ENCODE peak calls at places on chromosome 16, in five cellular contexts. X, K, H, Q and Z are unnamed samples.
A peak's percentile ranks its signal among the peaks of the same experiment; 100 is the strongest.

GRCh38 chr16:78230832-78231231 is 131.4 kb downstream of the WWOX start:
- DNase-seq in X (peak; percentile 42), K (no peak), H (no peak), Q (no peak), Z (no peak)

GRCh38 chr16:16956376-16956775 is 514.4 kb downstream of the XYLT1 start:
- DNase-seq in X (no peak), K (no peak), H (no peak), Q (no peak), Z (no peak)

GRCh38 chr16:15526731-15527130 is 92.3 kb downstream of the BMERB1 start:
- DNase-seq in X (no peak), K (no peak), H (no peak), Q (no peak), Z (no peak)

GRCh38 chr16:83994087-83994486 is 26.0 kb downstream of the NECAB2 start:
- DNase-seq in X (peak; percentile 94), K (peak; percentile 36), H (no peak), Q (no peak), Z (no peak)

GRCh38 chr16:4389051-4389955 is 17.7 kb downstream of the VASN start:
- DNase-seq in X (peak; percentile 86), K (no peak), H (no peak), Q (no peak), Z (peak; percentile 25)

GRCh38 chr16:84442416-84443145 is 61.9 kb downstream of the MEAK7 start:
- DNase-seq in X (no peak), K (peak; percentile 64), H (no peak), Q (no peak), Z (no peak)

GRCh38 chr16:28543072-28543471 is 4.3 kb upstream of the NUPR1 start:
- DNase-seq in X (no peak), K (no peak), H (no peak), Q (peak; percentile 55), Z (no peak)

GRCh38 chr16:56558024-56558747 is 6.7 kb upstream of the MT4 start:
- DNase-seq in X (peak; percentile 91), K (no peak), H (no peak), Q (no peak), Z (no peak)

GRCh38 chr16:59612094-59612493 is 878.0 kb upstream of the GOT2 start:
- DNase-seq in X (no peak), K (no peak), H (no peak), Q (no peak), Z (no peak)

GRCh38 chr16:963913-964695 is 6.7 kb downstream of the LMF1 start:
- DNase-seq in X (peak; percentile 93), K (no peak), H (no peak), Q (no peak), Z (no peak)

GRCh38 chr16:88764080-88764479 is 20.9 kb downstream of the PIEZO1 start:
- DNase-seq in X (no peak), K (no peak), H (no peak), Q (no peak), Z (no peak)

GRCh38 chr16:89615596-89616090 is 2.2 kb downstream of the DPEP1 start:
- DNase-seq in X (peak; percentile 95), K (no peak), H (no peak), Q (peak; percentile 75), Z (peak; percentile 68)

GRCh38 chr16:15466886-15467781 is 32.7 kb downstream of the BMERB1 start:
- DNase-seq in X (no peak), K (no peak), H (no peak), Q (peak; percentile 62), Z (no peak)

GRCh38 chr16:68066763-68067162 is 18.4 kb upstream of the NFATC3 start:
- DNase-seq in X (no peak), K (no peak), H (no peak), Q (no peak), Z (no peak)

GRCh38 chr16:85371948-85372347 is 241.2 kb upstream of the GSE1 start:
- DNase-seq in X (no peak), K (no peak), H (no peak), Q (no peak), Z (no peak)

DNA sequence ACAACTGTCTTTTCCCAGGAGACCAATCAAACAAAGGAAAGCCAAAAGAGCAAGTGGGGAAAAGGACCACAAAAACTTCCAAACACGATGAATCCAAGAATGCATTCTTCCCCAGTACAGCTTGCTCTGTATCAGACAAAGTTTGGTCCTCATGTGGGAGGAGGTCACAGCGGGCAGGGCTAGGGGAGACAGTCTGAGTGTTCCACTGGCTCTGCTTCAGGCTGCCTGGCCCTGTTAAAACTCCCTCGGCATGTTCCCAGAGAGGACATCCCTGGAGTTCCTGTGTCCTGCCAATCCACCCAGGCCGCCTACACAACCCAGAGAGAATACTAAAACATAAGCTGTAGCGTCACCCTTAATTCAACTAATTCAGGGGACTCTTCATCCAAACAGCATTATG is 415.1 kb upstream of the DYNLRB2 start:
- DNase-seq in X (peak; percentile 13), K (no peak), H (no peak), Q (no peak), Z (no peak)
- H3K4me2 ChIP-seq in X (no peak overlapping the region), K (no peak overlapping the region), H (no peak overlapping the region), Q (no peak overlapping the region), Z (no peak overlapping the region)

GRCh38 chr16:12901204-12901596 is 198 bp upstream of the SHISA9 start:
- DNase-seq in X (peak; percentile 56), K (peak; percentile 95), H (no peak), Q (no peak), Z (peak; percentile 93)

GRCh38 chr16:12904041-12904671 is 2.8 kb downstream of the SHISA9 start:
- DNase-seq in X (no peak), K (peak; percentile 31), H (no peak), Q (no peak), Z (peak; percentile 68)

GRCh38 chr16:12901597-12902436 is at the start of gene SHISA9:
- DNase-seq in X (peak; percentile 72), K (peak; percentile 42), H (no peak), Q (no peak), Z (peak; percentile 48)

GRCh38 chr16:12903325-12904040 is 2.1 kb downstream of the SHISA9 start:
- DNase-seq in X (no peak), K (peak; percentile 53), H (no peak), Q (no peak), Z (peak; percentile 69)

DNA sequence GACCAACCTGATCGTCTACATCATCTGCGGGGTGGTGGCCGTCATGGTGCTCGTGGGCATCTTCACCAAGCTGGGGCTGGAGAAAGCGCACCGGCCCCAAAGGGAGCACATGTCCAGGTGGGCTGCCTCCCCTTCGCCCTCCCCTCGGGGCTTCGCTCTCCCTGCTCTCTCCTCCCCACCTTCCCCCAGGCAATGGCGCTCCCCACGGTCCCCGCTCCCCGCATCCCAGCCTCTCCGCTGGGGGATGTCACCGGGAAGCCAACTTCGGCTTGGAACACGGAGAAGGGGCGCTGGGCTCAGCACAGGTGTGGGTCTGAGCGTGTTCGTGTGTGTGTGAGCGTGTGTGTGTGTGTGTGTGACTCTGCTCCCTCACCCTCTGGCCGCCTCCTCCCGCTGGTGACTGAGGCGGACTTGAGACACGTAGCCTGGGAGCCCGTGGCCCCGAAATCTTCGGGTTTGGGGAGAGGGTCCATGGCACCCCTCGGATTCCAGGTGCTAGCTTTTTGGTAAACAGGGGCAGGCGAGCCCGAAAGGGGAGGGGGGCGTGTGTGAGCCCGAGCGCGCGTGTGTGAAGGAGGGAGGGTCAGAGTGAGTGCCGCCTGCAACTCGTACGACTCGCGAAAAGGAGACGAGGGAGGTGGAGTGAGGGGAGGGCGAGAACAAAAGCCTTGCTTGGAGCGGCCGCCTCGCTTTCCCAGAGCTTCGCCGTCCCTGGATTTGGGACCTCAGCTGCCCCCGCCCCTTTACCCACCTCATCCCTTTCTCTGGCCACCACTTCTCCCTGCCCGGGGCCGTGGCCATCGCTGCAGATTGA is 1.3 kb downstream of the SHISA9 start:
- DNase-seq in X (no peak), K (peak; percentile 83), H (no peak), Q (no peak), Z (peak; percentile 85)
- H3K4me2 ChIP-seq in X (no peak overlapping the region), K (peak overlapping the region; percentile 88), H (peak overlapping the region; percentile 95), Q (no peak overlapping the region), Z (peak overlapping the region; percentile 97)

GRCh38 chr16:81035398-81035974 is at the start of gene ATMIN:
- DNase-seq in X (peak; percentile 100), K (peak; percentile 94), H (peak; percentile 80), Q (peak; percentile 96), Z (peak; percentile 94)
- H3K4me2 ChIP-seq in X (peak within 1 kb of the TSS; percentile 96), K (peak within 1 kb of the TSS; percentile 77), H (peak within 1 kb of the TSS; percentile 90), Q (peak within 1 kb of the TSS; percentile 89), Z (peak within 1 kb of the TSS; percentile 100)

DNA sequence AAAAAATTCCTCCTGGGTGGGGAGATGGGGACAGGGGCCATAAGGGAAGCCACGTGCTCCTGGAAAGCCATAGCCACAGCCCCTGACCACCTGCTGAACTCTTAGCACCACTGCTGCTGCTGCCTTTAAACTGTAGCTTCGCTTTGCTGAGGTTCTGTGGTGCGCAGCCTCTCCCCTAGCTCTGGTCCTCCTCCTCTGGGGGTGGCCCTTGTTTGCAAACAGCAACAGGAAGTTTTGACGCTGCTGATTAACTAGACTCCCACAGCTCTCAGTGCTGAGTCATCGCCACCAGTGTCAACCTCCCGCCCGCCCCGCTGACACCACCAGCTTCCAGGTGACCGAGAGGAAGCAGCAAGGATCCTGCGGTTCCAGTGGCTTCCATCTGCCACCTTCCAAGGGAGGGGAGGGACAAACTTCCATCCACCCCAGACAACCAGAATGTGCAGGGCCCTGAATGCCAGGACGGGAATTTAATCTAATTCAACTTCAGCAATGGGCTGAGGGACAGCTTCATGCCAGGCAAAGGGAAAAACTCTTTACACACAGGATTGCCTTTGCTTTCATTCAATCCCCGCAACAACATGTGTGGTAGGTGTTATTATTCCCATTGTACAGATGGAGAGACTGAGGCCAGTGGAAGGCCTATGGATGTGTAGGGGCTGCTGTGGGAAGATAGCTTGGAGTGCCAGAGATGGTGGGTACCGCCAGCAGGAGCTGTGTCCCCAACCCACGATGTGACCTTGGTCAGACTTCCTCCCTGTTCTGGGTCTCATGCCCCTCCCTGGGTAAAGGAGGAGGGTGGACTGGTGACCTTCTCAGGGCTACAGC is 8.1 kb upstream of the KIFC3 start:
- DNase-seq in X (no peak), K (peak; percentile 98), H (no peak), Q (no peak), Z (peak; percentile 67)
- H3K4me2 ChIP-seq in X (peak overlapping the region; percentile 57), K (no peak overlapping the region), H (peak overlapping the region; percentile 6), Q (no peak overlapping the region), Z (no peak overlapping the region)